ENCODE peak calls at places on chromosomes 1 and 21, in eight cellular contexts. F is tibial artery; M is fibroblast of lung; U is heart left ventricle; L is psoas muscle; T is CD8-positive, alpha-beta T cell; X is lower leg skin; E is mammary epithelial cell. I is an unnamed sample.
A peak's percentile ranks its signal among the peaks of the same experiment; 100 is the strongest.

GRCh38 chr1:24237750-24238149 is 50.7 kb upstream of the IFNLR1 start:
- DNase-seq in F (no peak), M (no peak), U (no peak), L (no peak), T (no peak), X (no peak), E (no peak), I (no peak)

GRCh38 chr1:213296558-213296957 is 245.5 kb downstream of the RPS6KC1 start:
- DNase-seq in F (no peak), M (peak; percentile 24), U (no peak), L (no peak), T (no peak), X (no peak), E (no peak), I (no peak)

GRCh38 chr1:152479792-152480595 is 30.6 kb upstream of the LCE5A start:
- DNase-seq in F (no peak), M (no peak), U (no peak), L (no peak), T (peak; percentile 62), X (no peak), E (no peak), I (no peak)

GRCh38 chr1:224499204-224499603 is 64.6 kb upstream of the WDR26 start:
- DNase-seq in F (no peak), M (peak; percentile 45), U (no peak), L (no peak), T (no peak), X (no peak), E (peak; percentile 37), I (no peak)

GRCh38 chr1:63773815-63774616 is at the start of gene ROR1:
- DNase-seq in F (peak; percentile 92), M (peak; percentile 80), U (peak; percentile 89), L (peak; percentile 93), T (peak; percentile 16), X (peak; percentile 83), E (peak; percentile 82), I (peak; percentile 66)

GRCh38 chr1:4084896-4085295 is 184.8 kb upstream of the C1orf174 start:
- DNase-seq in F (no peak), M (no peak), U (no peak), L (no peak), T (no peak), X (no peak), E (no peak), I (no peak)

GRCh38 chr1:33257759-33258712 is 1.7 kb downstream of the ZNF362 start:
- DNase-seq in F (no peak), M (no peak), U (no peak), L (no peak), T (no peak), X (no peak), E (peak; percentile 30), I (no peak)

GRCh38 chr1:39258146-39258924 is 53.8 kb downstream of the MACF1 start:
- DNase-seq in F (peak; percentile 76), M (peak; percentile 64), U (peak; percentile 71), L (peak; percentile 75), T (peak; percentile 68), X (peak; percentile 67), E (peak; percentile 62), I (peak; percentile 72)

GRCh38 chr1:201790261-201790660 is 38.7 kb upstream of the IPO9 start:
- DNase-seq in F (peak; percentile 51), M (peak; percentile 65), U (no peak), L (no peak), T (no peak), X (no peak), E (peak; percentile 46), I (no peak)

GRCh38 chr1:27430903-27431653 is 38.7 kb downstream of the GPR3 start:
- DNase-seq in F (peak; percentile 51), M (peak; percentile 30), U (peak; percentile 44), L (no peak), T (peak; percentile 31), X (no peak), E (no peak), I (no peak)

GRCh38 chr1:182993746-182994145 is 29.5 kb upstream of the LAMC1 start:
- DNase-seq in F (no peak), M (no peak), U (no peak), L (no peak), T (no peak), X (no peak), E (peak; percentile 88), I (no peak)

GRCh38 chr1:182995894-182996293 is 27.3 kb upstream of the LAMC1 start:
- DNase-seq in F (no peak), M (no peak), U (no peak), L (no peak), T (no peak), X (no peak), E (no peak), I (no peak)

GRCh38 chr1:182998482-182998881 is 24.7 kb upstream of the LAMC1 start:
- DNase-seq in F (no peak), M (no peak), U (no peak), L (no peak), T (no peak), X (no peak), E (peak; percentile 61), I (no peak)

GRCh38 chr1:183000161-183000560 is 23.1 kb upstream of the LAMC1 start:
- DNase-seq in F (no peak), M (no peak), U (no peak), L (no peak), T (no peak), X (no peak), E (no peak), I (no peak)

DNA sequence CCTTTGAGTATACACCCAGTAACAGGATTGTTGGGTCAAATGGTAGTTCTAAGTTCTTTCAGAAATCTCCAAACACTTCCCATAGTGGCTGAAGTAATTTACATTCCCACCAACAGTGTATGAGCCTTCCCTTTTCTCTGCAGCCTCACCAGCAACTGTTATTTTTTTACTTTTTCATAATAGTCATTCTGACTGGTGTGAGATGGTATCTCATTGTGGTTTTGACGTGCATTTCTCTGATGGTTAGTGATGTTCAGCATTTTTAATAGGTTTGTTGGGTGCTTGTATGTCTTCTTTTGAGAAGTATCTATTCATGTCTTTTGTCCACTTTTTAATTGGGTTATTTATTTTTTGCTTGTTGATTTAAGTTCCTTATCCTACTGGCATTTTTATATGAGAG is 26.4 kb upstream of the LAMC1 start:
- DNase-seq in F (no peak), M (peak; percentile 31), U (no peak), L (no peak), T (no peak), X (no peak), E (peak; percentile 59), I (no peak)
- H3K4me3 ChIP-seq in F (no peak overlapping the region), M (no peak overlapping the region), U (no peak overlapping the region), L (no peak overlapping the region), T (no peak overlapping the region), X (no peak overlapping the region), E (no peak overlapping the region), I (no peak overlapping the region)

GRCh38 chr1:112686835-112687234 is 12.4 kb downstream of the MOV10 start:
- DNase-seq in F (no peak), M (no peak), U (no peak), L (no peak), T (no peak), X (no peak), E (peak; percentile 42), I (no peak)
- TF ChIP-seq CTCF in F (no peak), M (no peak), U (no peak), L (no peak), T (no peak), X (no peak), E (no peak), I (no peak)

GRCh38 chr1:153624965-153625611 is 2.2 kb downstream of the S100A13 start:
- DNase-seq in F (no peak), M (no peak), U (no peak), L (no peak), T (no peak), X (no peak), E (no peak), I (no peak)
- H3K4me3 ChIP-seq in F (no peak overlapping the region), M (peak overlapping the region; percentile 89), U (no peak overlapping the region), L (no peak overlapping the region), T (no peak overlapping the region), X (no peak overlapping the region), E (no peak overlapping the region), I (no peak overlapping the region)

GRCh38 chr21:36589352-36589971 is 109.5 kb upstream of the SIM2 start:
- DNase-seq in F (no peak), M (peak; percentile 13), U (no peak), L (peak; percentile 72), T (peak; percentile 12), X (peak; percentile 25), E (no peak), I (no peak)
- TF ChIP-seq CTCF in F (peak; percentile 24), M (peak; percentile 58), U (no peak), L (peak; percentile 50), T (no peak), X (no peak), E (peak; percentile 39), I (peak; percentile 81)

GRCh38 chr1:156123356-156124196 is 9.1 kb downstream of the LMNA start:
- DNase-seq in F (peak; percentile 99), M (peak; percentile 97), U (peak; percentile 95), L (peak; percentile 98), T (peak; percentile 73), X (peak; percentile 98), E (peak; percentile 98), I (peak; percentile 88)
- H3K4me3 ChIP-seq in F (peak overlapping the region; percentile 78), M (peak overlapping the region; percentile 100), U (peak overlapping the region; percentile 94), L (peak overlapping the region; percentile 99), T (no peak overlapping the region), X (no peak overlapping the region), E (peak overlapping the region; percentile 22), I (peak overlapping the region; percentile 58)

GRCh38 chr21:45555557-45556301 is 13.5 kb upstream of the SLC19A1 start:
- DNase-seq in F (peak; percentile 54), M (peak; percentile 88), U (no peak), L (peak; percentile 87), T (peak; percentile 58), X (no peak), E (peak; percentile 56), I (peak; percentile 81)
- TF ChIP-seq CTCF in F (peak; percentile 62), M (peak; percentile 82), U (peak; percentile 69), L (peak; percentile 71), T (no peak), X (peak; percentile 91), E (peak; percentile 80), I (peak; percentile 94)

I was measured in Panc1.